ENCODE peak calls at places on chromosomes 6 and 20, in four cellular contexts. D, C, X and T are unnamed samples. For H3K4me1, the result is how much of the 10 kb centered on the place peaks cover.

GRCh38 chr20:63099426-63100267 is 92.9 kb upstream of the BHLHE23 start:
- DNase-seq in D (no peak), C (no peak), X (no peak), T (no peak)

GRCh38 chr20:62141043-62141396 is 2.2 kb downstream of the PSMA7 start:
- DNase-seq in D (no peak), C (no peak), X (no peak), T (no peak)

GRCh38 chr20:35328689-35329088 is 36.5 kb upstream of the FAM83C start:
- DNase-seq in D (no peak), C (no peak), X (no peak), T (no peak)

GRCh38 chr6:166156942-166157341 is 10.7 kb downstream of the TBXT start:
- DNase-seq in D (no peak), C (peak), X (peak), T (no peak)

GRCh38 chr6:39791311-39791710 is 865 bp upstream of the DAAM2 start:
- DNase-seq in D (peak), C (no peak), X (peak), T (no peak)

GRCh38 chr6:106511274-106512047 is 117.8 kb downstream of the RTN4IP1 start:
- DNase-seq in D (no peak), C (no peak), X (peak), T (no peak)

GRCh38 chr20:35901678-35902544 is 52.4 kb downstream of the SCAND1 start:
- DNase-seq in D (peak), C (peak), X (peak), T (peak)

GRCh38 chr6:2353412-2354137 is 108.2 kb upstream of the GMDS start:
- DNase-seq in D (peak), C (peak), X (peak), T (peak)

GRCh38 chr20:61566691-61567090 is 314.6 kb downstream of the CDH4 start:
- DNase-seq in D (no peak), C (no peak), X (no peak), T (no peak)

GRCh38 chr6:166633732-166634535 is 6.9 kb upstream of the RPS6KA2 start:
- DNase-seq in D (peak), C (no peak), X (peak), T (no peak)

GRCh38 chr6:11744753-11745152 is 33.9 kb downstream of the ADTRP start:
- DNase-seq in D (no peak), C (no peak), X (no peak), T (no peak)

GRCh38 chr6:7561153-7561964 is 19.9 kb downstream of the DSP start:
- DNase-seq in D (peak), C (no peak), X (peak), T (no peak)

GRCh38 chr6:137261393-137262154 is 42.4 kb upstream of the IFNGR1 start:
- DNase-seq in D (no peak), C (no peak), X (peak), T (no peak)

GRCh38 chr6:89443658-89444057 is 10.7 kb downstream of the ANKRD6 start:
- DNase-seq in D (no peak), C (no peak), X (no peak), T (no peak)

GRCh38 chr6:33672808-33673207 is 38.7 kb downstream of the UQCC2 start:
- DNase-seq in D (peak), C (no peak), X (peak), T (peak)

GRCh38 chr6:68655028-68655427 is 19.9 kb downstream of the ADGRB3 start:
- DNase-seq in D (no peak), C (no peak), X (no peak), T (no peak)

GRCh38 chr6:68653706-68654089 is 18.6 kb downstream of the ADGRB3 start:
- DNase-seq in D (no peak), C (no peak), X (no peak), T (no peak)

GRCh38 chr6:68657374-68657773 is 22.3 kb downstream of the ADGRB3 start:
- DNase-seq in D (no peak), C (no peak), X (no peak), T (no peak)

GRCh38 chr6:68654134-68654533 is 19.1 kb downstream of the ADGRB3 start:
- DNase-seq in D (no peak), C (no peak), X (no peak), T (no peak)

DNA sequence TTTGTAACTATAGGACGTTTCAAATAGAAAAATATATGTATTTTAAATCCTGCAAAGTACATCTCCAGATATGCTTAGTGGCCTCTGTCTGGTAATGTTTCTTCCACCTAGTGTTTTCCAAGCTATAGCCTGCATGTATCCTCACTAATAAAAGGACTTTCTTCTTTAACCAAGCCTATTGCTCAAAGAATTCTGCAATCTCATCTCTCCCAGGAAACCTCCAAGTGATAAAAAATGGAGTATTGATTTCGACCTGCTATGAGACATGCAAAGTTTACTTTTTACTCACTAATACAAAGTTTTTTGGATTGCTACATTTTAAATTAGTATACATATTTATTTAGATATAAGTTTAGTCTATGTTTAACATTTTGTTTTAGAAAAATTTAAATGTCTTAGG is 23.3 kb downstream of the ADGRB3 start:
- DNase-seq in D (no peak), C (no peak), X (no peak), T (no peak)
- TF ChIP-seq REST in D (no peak), C (no peak), X (no peak), T (no peak)

DNA sequence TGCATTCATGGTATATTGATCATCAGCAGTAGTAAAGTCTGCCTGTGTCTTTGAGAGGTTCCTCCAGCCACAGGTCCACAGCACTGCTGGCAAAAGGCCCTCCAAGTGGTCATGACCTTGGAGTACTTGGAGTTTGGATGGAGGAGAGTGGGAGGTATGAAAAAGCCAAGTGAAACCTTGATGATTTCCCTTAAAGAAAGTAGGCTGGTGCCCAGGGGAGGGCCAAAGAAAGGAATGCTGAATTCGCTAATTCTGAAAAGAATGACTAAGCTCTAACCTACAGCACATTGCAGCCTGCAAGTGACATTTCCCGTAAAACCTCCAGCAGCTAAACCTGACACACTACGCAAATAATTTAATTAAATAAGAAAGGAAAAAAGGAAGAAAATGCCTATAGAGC is 223.4 kb upstream of the TAB2 start:
- DNase-seq in D (no peak), C (no peak), X (no peak), T (no peak)
- TF ChIP-seq TCF7L2 in D (no peak), C (no peak), X (no peak), T (no peak)

DNA sequence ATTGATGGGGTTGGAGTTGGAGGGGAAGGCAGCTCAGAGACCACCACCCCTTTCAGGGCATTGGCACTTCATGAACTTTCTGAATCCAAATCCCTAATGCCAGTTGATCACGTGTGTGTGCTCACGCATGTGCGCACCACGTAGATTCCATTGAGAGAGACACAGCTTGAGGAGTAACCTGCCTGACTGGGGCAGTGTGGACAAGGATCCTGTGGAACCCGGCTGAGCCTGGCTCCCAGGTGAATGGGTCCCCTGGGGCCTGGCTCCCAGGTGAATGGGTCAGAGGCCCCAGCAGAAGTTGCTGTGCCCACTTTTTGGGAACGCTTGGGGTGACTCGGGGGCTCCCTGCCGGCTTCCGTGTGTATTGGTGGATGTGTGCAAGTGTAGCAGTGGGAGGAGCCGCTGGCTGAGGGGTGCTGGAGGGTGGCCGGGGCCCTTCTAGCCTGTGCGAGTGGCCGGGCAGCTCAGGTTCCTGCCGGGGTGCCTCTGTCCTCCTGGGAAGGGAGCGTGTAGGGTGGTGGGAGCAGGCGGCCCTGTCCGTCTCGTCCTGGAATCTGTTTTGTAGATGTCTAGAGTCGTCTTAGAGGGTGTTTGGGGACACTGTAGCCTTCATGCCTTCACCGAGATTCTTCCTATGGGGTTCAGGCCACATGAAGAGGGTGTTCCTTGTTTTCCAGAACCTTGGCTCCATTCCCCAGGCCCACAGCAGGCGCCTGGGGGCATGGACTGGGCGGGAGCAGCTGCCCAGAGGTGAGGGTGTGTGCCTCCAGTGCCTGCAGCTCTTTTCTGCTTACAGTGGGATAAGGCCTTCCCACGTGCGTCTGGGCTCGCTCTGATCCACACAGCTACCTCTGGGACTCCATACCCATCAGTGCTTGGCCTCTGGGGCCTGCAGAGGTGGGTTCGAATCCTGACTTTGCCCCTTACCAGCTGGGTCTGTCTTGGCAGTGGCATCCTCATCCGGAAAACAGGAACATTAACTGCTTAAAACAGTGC is 3.2 kb downstream of the RBM38 start:
- DNase-seq in D (no peak), C (no peak), X (no peak), T (no peak)
- H3K4me1 ChIP-seq in D (half or more), C (under half), X (under half), T (under half)

DNA sequence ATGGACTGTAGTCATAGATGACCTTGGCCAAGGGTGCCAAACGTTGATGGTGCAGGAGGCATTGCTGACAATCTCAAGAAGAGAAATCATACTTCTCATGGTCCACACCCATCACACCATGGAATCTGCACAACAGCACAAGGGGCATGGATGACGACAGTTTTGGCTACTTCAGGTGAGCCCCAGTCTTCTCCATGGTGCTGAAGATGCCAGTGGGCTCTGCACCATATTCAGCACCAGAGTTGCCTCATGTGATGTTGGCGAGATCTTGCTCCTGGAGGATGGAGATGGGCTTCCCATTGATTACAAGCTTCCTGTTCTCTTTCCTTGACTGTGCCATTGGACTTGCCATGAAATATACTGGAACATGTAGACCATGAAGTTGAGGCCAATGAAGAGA is 188.9 kb downstream of the NRN1 start:
- DNase-seq in D (no peak), C (no peak), X (no peak), T (no peak)
- TF ChIP-seq REST in D (no peak), C (peak), X (peak), T (peak)

GRCh38 chr6:46378882-46379405 is 112.3 kb downstream of the RCAN2 start:
- DNase-seq in D (no peak), C (no peak), X (peak), T (no peak)
- TF ChIP-seq TCF7L2 in D (no peak), C (no peak), X (no peak), T (no peak)